ENCODE peak calls at places on chromosomes 3 and 15, in eight cellular contexts. X, J, I, Z, G, Y, P and F are unnamed samples.
A peak's percentile ranks its signal among the peaks of the same experiment; 100 is the strongest.

GRCh38 chr3:81965696-81966095 is 204.3 kb upstream of the GBE1 start:
- DNase-seq in G (no peak), J (no peak), P (no peak), Z (no peak), Y (no peak), X (no peak), I (no peak), F (no peak)

GRCh38 chr3:53708001-53708621 is 138.1 kb downstream of the CHDH start:
- DNase-seq in I (no peak), P (no peak), Z (peak; percentile 82), J (no peak), X (no peak), Y (no peak), G (no peak), F (no peak)

GRCh38 chr15:29090617-29091466 is 178.8 kb downstream of the NSMCE3 start:
- DNase-seq in P (no peak), I (peak; percentile 44), X (no peak), J (peak; percentile 26), G (peak; percentile 26), Y (peak; percentile 32), Z (peak; percentile 51), F (no peak)

GRCh38 chr15:64775551-64776401 is at the start of gene RBPMS2:
- DNase-seq in X (peak; percentile 68), G (no peak), Z (peak; percentile 46), J (no peak), I (peak; percentile 26), P (no peak), Y (no peak), F (no peak)

GRCh38 chr15:77533530-77533929 is 99.2 kb downstream of the LINGO1 start:
- DNase-seq in P (no peak), J (no peak), G (no peak), Y (no peak), X (no peak), I (no peak), Z (no peak), F (no peak)

GRCh38 chr3:146813496-146813895 is 208.3 kb upstream of the PLSCR5 start:
- DNase-seq in I (no peak), G (no peak), Y (no peak), X (no peak), P (no peak), Z (no peak), J (no peak), F (no peak)

GRCh38 chr15:40266828-40267304 is 16.0 kb downstream of the ANKRD63 start:
- DNase-seq in J (no peak), X (no peak), G (no peak), Y (no peak), P (peak; percentile 45), I (no peak), Z (no peak), F (no peak)

GRCh38 chr3:142633073-142633472 is 36.9 kb downstream of the PLS1 start:
- DNase-seq in P (no peak), J (no peak), Y (no peak), Z (no peak), G (no peak), I (no peak), X (no peak), F (no peak)

GRCh38 chr3:27285668-27286067 is 83.5 kb downstream of the NEK10 start:
- DNase-seq in X (no peak), J (no peak), Y (no peak), I (no peak), G (no peak), P (no peak), Z (no peak), F (no peak)

GRCh38 chr15:67548862-67549651 is 6.6 kb downstream of the MAP2K5 start:
- DNase-seq in X (no peak), J (peak; percentile 67), G (peak; percentile 20), Y (no peak), Z (peak; percentile 90), I (no peak), P (peak; percentile 54), F (no peak)